ENCODE peak calls at places on chromosomes 3 and 15, in four cellular contexts. One of them, this sample, is unnamed.

GRCh38 chr15:68471552-68471951 is 39.6 kb upstream of the ITGA11 start:
- DNase-seq in epithelial cell of proximal tubule: no peak
- DNase-seq in GM10248: no peak
- DNase-seq in NCI-H2029 treated with DMSO at 0.1 percent for 48 hours: no peak
- DNase-seq in this sample: no peak

GRCh38 chr3:178001670-178002101 is 534.5 kb upstream of the KCNMB2 start:
- DNase-seq in NCI-H2029 treated with DMSO at 0.1 percent for 48 hours: no peak
- DNase-seq in GM10248: peak
- DNase-seq in epithelial cell of proximal tubule: no peak
- DNase-seq in this sample: no peak

GRCh38 chr15:42581272-42581730 is 5.9 kb downstream of the STARD9 start:
- DNase-seq in NCI-H2029 treated with DMSO at 0.1 percent for 48 hours: peak
- DNase-seq in GM10248: peak
- DNase-seq in epithelial cell of proximal tubule: no peak
- DNase-seq in this sample: peak

GRCh38 chr3:183518446-183519185 is 36.9 kb downstream of the KLHL6 start:
- DNase-seq in epithelial cell of proximal tubule: no peak
- DNase-seq in GM10248: no peak
- DNase-seq in NCI-H2029 treated with DMSO at 0.1 percent for 48 hours: no peak
- DNase-seq in this sample: no peak

GRCh38 chr3:151327571-151328198 is 1.7 kb downstream of the P2RY13 start:
- DNase-seq in GM10248: peak
- DNase-seq in epithelial cell of proximal tubule: no peak
- DNase-seq in NCI-H2029 treated with DMSO at 0.1 percent for 48 hours: no peak
- DNase-seq in this sample: peak

GRCh38 chr3:170038434-170039110 is 777 bp downstream of the GPR160 start:
- DNase-seq in epithelial cell of proximal tubule: no peak
- DNase-seq in NCI-H2029 treated with DMSO at 0.1 percent for 48 hours: peak
- DNase-seq in GM10248: peak
- DNase-seq in this sample: peak

GRCh38 chr15:30922469-30923311 is 19.0 kb downstream of the FAN1 start:
- DNase-seq in NCI-H2029 treated with DMSO at 0.1 percent for 48 hours: no peak
- DNase-seq in GM10248: no peak
- DNase-seq in epithelial cell of proximal tubule: peak
- DNase-seq in this sample: no peak

GRCh38 chr3:39141211-39141995 is 12.0 kb downstream of the CSRNP1 start:
- DNase-seq in NCI-H2029 treated with DMSO at 0.1 percent for 48 hours: peak
- DNase-seq in GM10248: no peak
- DNase-seq in epithelial cell of proximal tubule: no peak
- DNase-seq in this sample: peak

GRCh38 chr3:181210275-181210674 is 220.7 kb upstream of the DNAJC19 start:
- DNase-seq in NCI-H2029 treated with DMSO at 0.1 percent for 48 hours: peak
- DNase-seq in GM10248: no peak
- DNase-seq in epithelial cell of proximal tubule: no peak
- DNase-seq in this sample: peak

GRCh38 chr3:13194285-13195209 is 121.3 kb upstream of the IQSEC1 start:
- DNase-seq in epithelial cell of proximal tubule: no peak
- DNase-seq in NCI-H2029 treated with DMSO at 0.1 percent for 48 hours: no peak
- DNase-seq in GM10248: no peak
- DNase-seq in this sample: no peak

GRCh38 chr3:134704556-134704955 is 53.7 kb upstream of the KY start:
- DNase-seq in GM10248: no peak
- DNase-seq in epithelial cell of proximal tubule: no peak
- DNase-seq in NCI-H2029 treated with DMSO at 0.1 percent for 48 hours: no peak
- DNase-seq in this sample: peak

GRCh38 chr15:67967871-67968423 is 86.2 kb upstream of the PIAS1 start:
- DNase-seq in NCI-H2029 treated with DMSO at 0.1 percent for 48 hours: no peak
- DNase-seq in epithelial cell of proximal tubule: no peak
- DNase-seq in GM10248: peak
- DNase-seq in this sample: peak

GRCh38 chr3:160451602-160452001 is 2.0 kb upstream of the TRIM59 start:
- DNase-seq in GM10248: no peak
- DNase-seq in NCI-H2029 treated with DMSO at 0.1 percent for 48 hours: no peak
- DNase-seq in epithelial cell of proximal tubule: no peak
- DNase-seq in this sample: no peak

GRCh38 chr15:70362911-70363310 is 265.2 kb upstream of the TLE3 start:
- DNase-seq in GM10248: peak
- DNase-seq in NCI-H2029 treated with DMSO at 0.1 percent for 48 hours: no peak
- DNase-seq in epithelial cell of proximal tubule: no peak
- DNase-seq in this sample: peak

GRCh38 chr3:16064660-16065414 is 109.6 kb upstream of the GALNT15 start:
- DNase-seq in epithelial cell of proximal tubule: peak
- DNase-seq in NCI-H2029 treated with DMSO at 0.1 percent for 48 hours: peak
- DNase-seq in GM10248: no peak
- DNase-seq in this sample: no peak

GRCh38 chr3:173411288-173412064 is 13.9 kb downstream of the NLGN1 start:
- DNase-seq in NCI-H2029 treated with DMSO at 0.1 percent for 48 hours: peak
- DNase-seq in epithelial cell of proximal tubule: no peak
- DNase-seq in GM10248: no peak
- DNase-seq in this sample: peak

GRCh38 chr3:195411831-195412230 is 31.0 kb downstream of the ACAP2 start:
- DNase-seq in GM10248: no peak
- DNase-seq in NCI-H2029 treated with DMSO at 0.1 percent for 48 hours: no peak
- DNase-seq in epithelial cell of proximal tubule: no peak
- DNase-seq in this sample: no peak

GRCh38 chr3:50534721-50535330 is 31.4 kb upstream of the CACNA2D2 start:
- DNase-seq in NCI-H2029 treated with DMSO at 0.1 percent for 48 hours: no peak
- DNase-seq in epithelial cell of proximal tubule: peak
- DNase-seq in GM10248: no peak
- DNase-seq in this sample: no peak

GRCh38 chr3:42369832-42370231 is 40.6 kb downstream of the LYZL4 start:
- DNase-seq in NCI-H2029 treated with DMSO at 0.1 percent for 48 hours: no peak
- DNase-seq in GM10248: no peak
- DNase-seq in epithelial cell of proximal tubule: no peak
- DNase-seq in this sample: no peak

GRCh38 chr3:123605789-123606234 is 21.0 kb upstream of the HACD2 start:
- DNase-seq in GM10248: peak
- DNase-seq in epithelial cell of proximal tubule: no peak
- DNase-seq in NCI-H2029 treated with DMSO at 0.1 percent for 48 hours: no peak
- DNase-seq in this sample: no peak

GRCh38 chr3:114707225-114707860 is 413.5 kb downstream of the TIGIT start:
- DNase-seq in NCI-H2029 treated with DMSO at 0.1 percent for 48 hours: no peak
- DNase-seq in epithelial cell of proximal tubule: no peak
- DNase-seq in GM10248: no peak
- DNase-seq in this sample: no peak

GRCh38 chr3:129112308-129113052 is 9.1 kb downstream of the RAB43 start:
- DNase-seq in GM10248: no peak
- DNase-seq in epithelial cell of proximal tubule: no peak
- DNase-seq in NCI-H2029 treated with DMSO at 0.1 percent for 48 hours: no peak
- DNase-seq in this sample: no peak

GRCh38 chr15:58282060-58282708 is 144.0 kb downstream of the AQP9 start:
- DNase-seq in NCI-H2029 treated with DMSO at 0.1 percent for 48 hours: no peak
- DNase-seq in epithelial cell of proximal tubule: no peak
- DNase-seq in GM10248: no peak
- DNase-seq in this sample: no peak

GRCh38 chr15:63969652-63970421 is 76.4 kb downstream of the DAPK2 start:
- DNase-seq in GM10248: no peak
- DNase-seq in NCI-H2029 treated with DMSO at 0.1 percent for 48 hours: peak
- DNase-seq in epithelial cell of proximal tubule: no peak
- DNase-seq in this sample: no peak

GRCh38 chr3:122030381-122031122 is 8.5 kb upstream of the ILDR1 start:
- DNase-seq in NCI-H2029 treated with DMSO at 0.1 percent for 48 hours: no peak
- DNase-seq in epithelial cell of proximal tubule: no peak
- DNase-seq in GM10248: no peak
- DNase-seq in this sample: no peak

GRCh38 chr3:56702487-56703315 is 19.6 kb upstream of the TASOR start:
- DNase-seq in GM10248: peak
- DNase-seq in NCI-H2029 treated with DMSO at 0.1 percent for 48 hours: peak
- DNase-seq in epithelial cell of proximal tubule: peak
- DNase-seq in this sample: peak

GRCh38 chr3:77967621-77968020 is 927.7 kb downstream of the ROBO2 start:
- DNase-seq in epithelial cell of proximal tubule: no peak
- DNase-seq in GM10248: no peak
- DNase-seq in NCI-H2029 treated with DMSO at 0.1 percent for 48 hours: no peak
- DNase-seq in this sample: no peak

GRCh38 chr15:62845239-62846126 is 197.1 kb upstream of the TPM1 start:
- DNase-seq in epithelial cell of proximal tubule: no peak
- DNase-seq in GM10248: no peak
- DNase-seq in NCI-H2029 treated with DMSO at 0.1 percent for 48 hours: no peak
- DNase-seq in this sample: no peak

GRCh38 chr3:23752126-23752525 is 53.6 kb upstream of the UBE2E1 start:
- DNase-seq in epithelial cell of proximal tubule: no peak
- DNase-seq in GM10248: no peak
- DNase-seq in NCI-H2029 treated with DMSO at 0.1 percent for 48 hours: no peak
- DNase-seq in this sample: no peak

GRCh38 chr15:70023769-70024491 is 73.8 kb downstream of the TLE3 start:
- DNase-seq in GM10248: no peak
- DNase-seq in NCI-H2029 treated with DMSO at 0.1 percent for 48 hours: no peak
- DNase-seq in epithelial cell of proximal tubule: peak
- DNase-seq in this sample: no peak

GRCh38 chr15:98548172-98548971 is 100.0 kb upstream of the IGF1R start:
- DNase-seq in NCI-H2029 treated with DMSO at 0.1 percent for 48 hours: no peak
- DNase-seq in epithelial cell of proximal tubule: peak
- DNase-seq in GM10248: no peak
- DNase-seq in this sample: no peak

GRCh38 chr3:183584246-183584913 is 28.9 kb upstream of the KLHL6 start:
- DNase-seq in GM10248: no peak
- DNase-seq in epithelial cell of proximal tubule: no peak
- DNase-seq in NCI-H2029 treated with DMSO at 0.1 percent for 48 hours: no peak
- DNase-seq in this sample: no peak

GRCh38 chr3:191329654-191330308 is 545 bp downstream of the UTS2B start:
- DNase-seq in NCI-H2029 treated with DMSO at 0.1 percent for 48 hours: peak
- DNase-seq in GM10248: no peak
- DNase-seq in epithelial cell of proximal tubule: no peak
- DNase-seq in this sample: peak